ENCODE peak calls at places on chromosome 4, in ten cellular contexts. B is WTC11, J is nephron progenitor cell, U is neural crest cell, Q is epithelial cell of esophagus, F is lung, D is HFFc6, C is IMR-90, W is progenitor cell of endocrine pancreas, P is cardiac fibroblast. Y is an unnamed sample.

GRCh38 chr4:188160406-188160805 is 21.2 kb downstream of the TRIML1 start:
- DNase-seq in B (no peak), J (no peak), F (no peak), Q (no peak), C (no peak), W (no peak), P (no peak), D (no peak), U (no peak), Y (no peak)

GRCh38 chr4:159577241-159577640 is 474.4 kb downstream of the RAPGEF2 start:
- DNase-seq in C (no peak), F (no peak), U (no peak), W (no peak), D (no peak), Q (no peak), P (no peak), J (no peak), B (no peak), Y (no peak)

GRCh38 chr4:151781026-151781425 is 20.2 kb upstream of the GATB start:
- DNase-seq in P (no peak), W (no peak), Q (no peak), C (no peak), F (no peak), B (no peak), D (no peak), U (no peak), J (no peak), Y (no peak)

GRCh38 chr4:25154594-25155265 is 5.5 kb downstream of the SEPSECS start:
- DNase-seq in U (no peak), D (no peak), J (no peak), B (no peak), C (no peak), P (no peak), W (no peak), F (no peak), Q (no peak), Y (no peak)

GRCh38 chr4:121701263-121701662 is 4.5 kb upstream of the ANXA5 start:
- DNase-seq in B (no peak), C (no peak), P (no peak), J (no peak), W (no peak), F (no peak), D (no peak), U (no peak), Q (no peak), Y (no peak)

GRCh38 chr4:93897559-93897958 is 69.0 kb downstream of the ATOH1 start:
- DNase-seq in Q (peak), U (no peak), J (no peak), W (no peak), D (no peak), F (no peak), C (no peak), P (peak), B (no peak), Y (no peak)

GRCh38 chr4:1058198-1058996 is 47.0 kb downstream of the FGFRL1 start:
- DNase-seq in Q (peak), P (no peak), B (no peak), F (no peak), U (no peak), D (no peak), W (no peak), J (no peak), C (no peak), Y (no peak)

GRCh38 chr4:54226399-54227260 is 2.5 kb upstream of the PDGFRA start:
- DNase-seq in J (peak), Q (no peak), U (no peak), B (peak), W (no peak), P (peak), D (peak), F (peak), C (peak), Y (peak)

GRCh38 chr4:91113130-91113706 is 986.0 kb downstream of the CCSER1 start:
- DNase-seq in B (no peak), P (peak), F (no peak), D (no peak), U (no peak), J (no peak), C (peak), Q (peak), W (no peak), Y (no peak)

GRCh38 chr4:2931765-2932560 is 31.2 kb downstream of the NOP14 start:
- DNase-seq in Q (no peak), W (no peak), J (no peak), U (no peak), D (no peak), P (no peak), B (peak), F (peak), C (no peak), Y (peak)

GRCh38 chr4:2082627-2083026 is 23.5 kb downstream of the NAT8L start:
- DNase-seq in W (no peak), P (no peak), B (no peak), Q (no peak), F (no peak), J (no peak), C (no peak), D (no peak), U (no peak), Y (no peak)

GRCh38 chr4:24476209-24476781 is 108.1 kb downstream of the DHX15 start:
- DNase-seq in U (no peak), B (no peak), Q (peak), P (peak), C (peak), W (no peak), J (no peak), F (no peak), D (no peak), Y (no peak)

GRCh38 chr4:110589297-110589696 is 33.6 kb downstream of the PITX2 start:
- DNase-seq in U (no peak), F (no peak), J (no peak), W (no peak), D (peak), Q (no peak), B (no peak), C (peak), P (peak), Y (no peak)

GRCh38 chr4:20026456-20026855 is 225.2 kb upstream of the SLIT2 start:
- DNase-seq in C (peak), D (peak), B (no peak), P (peak), F (no peak), Q (no peak), U (no peak), J (no peak), W (no peak), Y (no peak)

GRCh38 chr4:15233626-15234025 is 194.2 kb upstream of the C1QTNF7 start:
- DNase-seq in Q (no peak), C (no peak), U (no peak), P (peak), F (no peak), W (no peak), J (no peak), B (no peak), D (no peak), Y (no peak)

GRCh38 chr4:37715889-37716402 is 29.8 kb upstream of the RELL1 start:
- DNase-seq in U (no peak), C (peak), B (no peak), D (no peak), P (peak), Q (peak), J (no peak), F (no peak), W (no peak), Y (no peak)

GRCh38 chr4:138047290-138047689 is 194.9 kb downstream of the SLC7A11 start:
- DNase-seq in B (no peak), P (no peak), C (no peak), J (no peak), W (no peak), D (no peak), U (no peak), F (no peak), Q (no peak), Y (no peak)

GRCh38 chr4:72295966-72296557 is 264.3 kb downstream of the NPFFR2 start:
- DNase-seq in D (peak), C (peak), B (no peak), Q (peak), P (peak), U (no peak), F (no peak), W (no peak), J (peak), Y (no peak)

GRCh38 chr4:148795156-148795864 is 353.1 kb upstream of the NR3C2 start:
- DNase-seq in Q (peak), B (peak), D (no peak), J (no peak), U (no peak), P (peak), F (peak), C (peak), W (peak), Y (no peak)

GRCh38 chr4:13654158-13654797 is 26.8 kb upstream of the BOD1L1 start:
- DNase-seq in C (peak), Q (peak), F (peak), D (peak), W (peak), J (peak), U (peak), B (peak), P (peak), Y (peak)

GRCh38 chr4:602559-602942 is 22.8 kb upstream of the PDE6B start:
- DNase-seq in J (peak), W (peak), B (peak), C (no peak), P (peak), F (peak), D (no peak), Q (peak), U (peak), Y (peak)

GRCh38 chr4:99811850-99812249 is 4.8 kb upstream of the DAPP1 start:
- DNase-seq in F (peak), J (no peak), P (peak), U (no peak), D (peak), C (peak), W (no peak), B (no peak), Q (peak), Y (no peak)

GRCh38 chr4:10381146-10381545 is 76.1 kb downstream of the ZNF518B start:
- DNase-seq in B (no peak), D (no peak), U (no peak), Q (no peak), W (no peak), P (no peak), C (no peak), F (no peak), J (no peak), Y (no peak)

GRCh38 chr4:127580300-127580699 is 52.5 kb upstream of the INTU start:
- DNase-seq in P (no peak), D (no peak), W (no peak), F (no peak), J (no peak), B (no peak), C (no peak), U (no peak), Q (no peak), Y (no peak)

GRCh38 chr4:127579821-127580220 is 52.9 kb upstream of the INTU start:
- DNase-seq in Q (no peak), W (no peak), U (no peak), F (no peak), C (no peak), P (no peak), B (no peak), J (no peak), D (no peak), Y (no peak)

GRCh38 chr4:127575888-127576287 is 56.9 kb upstream of the INTU start:
- DNase-seq in D (no peak), B (no peak), F (no peak), U (no peak), C (no peak), W (no peak), Q (no peak), J (no peak), P (no peak), Y (no peak)

GRCh38 chr4:127578967-127579366 is 53.8 kb upstream of the INTU start:
- DNase-seq in D (no peak), Q (no peak), F (no peak), P (no peak), W (no peak), U (no peak), J (no peak), B (no peak), C (no peak), Y (no peak)

DNA sequence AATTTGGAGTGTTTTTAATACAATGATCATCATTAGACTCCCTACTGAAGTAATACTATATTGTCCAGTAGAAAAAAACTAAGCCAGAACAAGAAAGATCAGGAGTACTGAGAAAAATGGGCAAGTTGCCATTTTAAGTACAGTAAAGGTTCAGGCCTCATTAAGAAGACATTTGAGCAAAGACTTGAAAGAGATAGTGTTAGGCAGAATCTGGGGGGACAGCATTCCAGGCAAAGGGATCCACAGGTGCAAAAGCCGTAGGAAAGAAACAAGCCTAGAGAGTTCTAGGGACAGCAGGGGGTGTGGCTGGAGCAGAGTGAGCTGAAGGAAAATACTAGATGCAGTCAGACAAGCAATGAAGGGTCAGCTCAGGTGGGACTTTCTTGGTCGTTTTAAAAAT is 58.1 kb upstream of the INTU start:
- DNase-seq in J (no peak), D (no peak), P (no peak), F (no peak), Q (no peak), W (no peak), C (no peak), B (peak), U (no peak), Y (no peak)
- TF ChIP-seq CTCF in J (no peak), D (no peak), P (no peak), F (no peak), Q (no peak), W (no peak), C (no peak), B (no peak), U (no peak), Y (no peak)

DNA sequence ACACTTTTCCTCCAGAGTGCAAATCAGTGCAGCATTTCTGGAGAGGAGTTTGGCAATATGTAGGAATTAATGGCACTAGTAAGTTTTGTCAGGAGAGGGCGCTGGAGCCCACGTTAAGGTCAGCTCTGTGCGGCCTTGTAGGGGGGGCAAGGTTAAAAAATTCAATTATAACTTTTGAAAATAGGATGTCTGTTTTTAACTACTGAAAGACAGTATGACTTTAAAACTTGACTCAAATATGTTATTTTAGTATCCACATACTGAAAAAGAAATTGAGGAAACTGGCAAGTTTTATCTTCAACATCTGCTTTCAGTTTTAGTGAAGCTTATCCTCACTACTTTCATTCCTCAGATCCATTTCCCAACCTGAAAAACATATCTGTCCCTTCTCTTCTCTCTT is 30.9 kb upstream of the HSD17B13 start:
- DNase-seq in F (peak), U (peak), Q (peak), W (no peak), B (peak), J (peak), P (peak), C (peak), D (peak), Y (peak)
- TF ChIP-seq CTCF in F (peak), U (peak), Q (peak), W (peak), B (peak), J (peak), P (peak), C (peak), D (peak), Y (peak)

DNA sequence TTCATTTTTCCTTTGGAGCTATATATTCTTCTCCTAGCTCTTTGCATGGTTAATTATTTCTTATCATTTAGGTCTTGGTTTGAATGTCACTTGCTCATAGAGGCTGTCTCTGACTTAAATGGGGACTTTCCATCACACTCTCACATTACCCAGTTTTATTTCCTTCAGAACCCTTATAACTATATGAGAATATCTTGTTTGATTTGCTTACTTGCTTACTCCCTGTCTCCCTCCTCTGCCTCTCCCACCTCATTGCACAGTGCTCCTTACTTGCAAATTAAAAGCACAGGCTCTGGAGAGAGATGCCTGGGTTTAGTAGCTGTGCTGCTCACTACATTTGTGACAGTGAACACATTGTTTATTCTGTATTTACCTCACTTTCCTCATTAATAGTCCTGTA is 174.6 kb downstream of the SOWAHB start:
- DNase-seq in W (no peak), Q (no peak), B (no peak), J (no peak), D (peak), C (peak), P (peak), F (no peak), U (no peak), Y (no peak)
- TF ChIP-seq CTCF in W (no peak), Q (no peak), B (no peak), J (no peak), D (peak), C (peak), P (peak), F (no peak), U (peak), Y (no peak)

GRCh38 chr4:125179727-125180126 is 135.0 kb upstream of the FAT4 start:
- DNase-seq in F (no peak), J (no peak), C (no peak), Q (no peak), W (no peak), B (no peak), P (no peak), D (no peak), U (no peak), Y (no peak)
- TF ChIP-seq CTCF in F (no peak), J (no peak), C (no peak), Q (no peak), W (no peak), B (no peak), P (no peak), D (no peak), U (no peak), Y (no peak)

GRCh38 chr4:38905657-38906398 is 38.2 kb downstream of the FAM114A1 start:
- DNase-seq in J (no peak), U (no peak), P (no peak), Q (no peak), W (no peak), D (no peak), C (no peak), F (no peak), B (no peak), Y (no peak)

GRCh38 chr4:38898245-38898644 is 30.6 kb downstream of the FAM114A1 start:
- DNase-seq in C (no peak), B (no peak), F (no peak), P (no peak), Q (no peak), U (no peak), D (no peak), W (no peak), J (no peak), Y (no peak)

GRCh38 chr4:38902221-38902620 is 34.6 kb downstream of the FAM114A1 start:
- DNase-seq in B (no peak), F (no peak), D (no peak), J (no peak), U (no peak), W (no peak), C (no peak), Q (no peak), P (no peak), Y (no peak)

GRCh38 chr4:38904090-38904666 is 36.6 kb downstream of the FAM114A1 start:
- DNase-seq in W (no peak), J (no peak), D (no peak), Q (no peak), P (no peak), U (no peak), C (no peak), F (no peak), B (no peak), Y (no peak)

DNA sequence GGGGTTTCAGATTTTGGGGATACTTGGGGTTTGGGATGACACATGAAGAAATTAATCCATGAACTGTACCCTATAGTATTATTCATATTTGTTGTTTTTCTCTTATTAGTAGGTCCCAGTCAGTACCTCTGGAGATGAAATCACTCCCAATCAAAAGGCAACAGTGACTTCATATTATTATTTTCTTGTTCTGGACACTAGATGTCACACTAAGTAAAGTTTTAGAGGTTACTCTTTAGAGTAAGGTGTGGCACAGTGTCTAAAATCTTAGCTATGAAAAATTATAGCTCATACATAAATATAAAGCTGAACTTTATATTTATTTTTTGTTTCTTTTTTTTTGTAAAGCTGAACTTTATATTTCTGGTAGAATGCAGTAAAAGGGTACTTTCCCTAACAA is 35.1 kb downstream of the FAM114A1 start:
- DNase-seq in U (no peak), C (no peak), D (no peak), B (no peak), F (no peak), J (no peak), Q (peak), W (no peak), P (peak), Y (no peak)
- TF ChIP-seq CTCF in U (peak), C (peak), D (peak), B (no peak), F (no peak), J (peak), Q (peak), W (peak), P (no peak), Y (peak)

GRCh38 chr4:86891785-86892638 is at the start of gene C4orf36:
- DNase-seq in D (peak), U (peak), B (peak), J (peak), P (peak), W (peak), Q (peak), F (peak), C (peak), Y (peak)
- TF ChIP-seq CTCF in D (no peak), U (no peak), B (no peak), J (no peak), P (no peak), W (peak), Q (peak), F (no peak), C (no peak), Y (no peak)

DNA sequence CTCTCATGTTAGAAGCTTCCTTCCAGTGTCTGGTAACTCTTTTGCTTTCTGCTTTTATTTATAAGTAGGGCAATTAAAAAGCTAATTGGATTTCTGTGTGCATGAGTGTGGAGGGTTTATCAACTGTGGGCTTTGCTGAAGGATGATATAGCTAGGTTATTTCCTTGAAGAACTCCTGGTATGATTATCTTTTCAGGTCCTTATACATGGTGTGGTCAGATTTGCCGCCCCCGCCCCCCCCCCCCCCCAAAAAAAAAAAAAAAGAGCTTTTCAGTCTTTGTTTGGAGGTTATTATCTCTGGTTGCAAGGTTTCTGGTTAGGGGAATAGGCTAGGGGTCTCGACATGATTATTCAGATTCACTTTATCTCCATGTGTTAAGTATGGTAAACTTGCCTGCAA is 35.9 kb downstream of the MOB1B start:
- DNase-seq in J (no peak), Q (no peak), C (no peak), D (no peak), W (no peak), F (no peak), B (no peak), U (no peak), P (no peak), Y (no peak)
- TF ChIP-seq CTCF in J (no peak), Q (no peak), C (no peak), D (no peak), W (no peak), F (no peak), B (no peak), U (no peak), P (no peak), Y (no peak)

DNA sequence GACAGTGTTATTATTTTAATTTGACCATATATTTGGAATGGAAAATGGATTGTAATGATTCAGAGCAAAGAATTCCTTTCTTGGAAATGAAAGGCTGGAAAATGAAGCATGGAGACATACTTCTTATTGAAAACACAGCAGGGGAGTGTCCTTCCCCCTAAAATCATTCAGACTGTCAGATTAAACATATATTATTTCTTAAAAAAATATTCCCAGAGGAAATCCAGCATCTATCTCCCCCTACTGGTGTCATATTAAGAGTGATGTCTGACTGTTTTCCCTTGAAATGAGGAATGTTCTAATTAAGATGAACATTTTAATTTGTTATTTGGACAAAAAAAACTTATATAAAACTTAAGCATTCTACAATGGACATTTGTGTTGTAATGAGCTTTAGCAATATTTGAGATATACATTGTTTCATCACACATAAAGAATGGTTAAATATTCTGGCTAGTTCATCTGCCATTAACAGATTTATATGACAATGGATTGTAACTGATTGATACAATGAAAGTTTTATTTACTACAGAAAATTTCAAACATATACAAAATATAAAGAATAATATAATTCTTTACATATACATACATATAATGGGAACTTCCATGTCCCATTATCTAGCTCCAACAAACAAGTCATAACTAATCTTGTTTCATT is 264.6 kb downstream of the SPRY1 start:
- DNase-seq in P (peak), D (peak), Q (peak), F (no peak), U (no peak), C (peak), W (no peak), B (no peak), J (no peak), Y (no peak)
- TF ChIP-seq CTCF in P (peak), D (peak), Q (peak), F (no peak), U (peak), C (peak), W (peak), B (peak), J (peak), Y (peak)